ENCODE peak calls at places on chromosomes 11 and 22, in eight cellular contexts. C is endothelial cell of umbilical vein, G is K562, R is HCT116, O is SK-N-SH, A is H1, M is GM12878, S is HepG2. Q is an unnamed sample.

GRCh38 chr22:36360871-36361383 is 26.8 kb downstream of the MYH9 start:
- DNase-seq in G (no peak), O (no peak), M (no peak), S (no peak), C (peak), A (no peak), R (no peak), Q (no peak)

GRCh38 chr11:78722786-78723185 is 148.1 kb upstream of the NARS2 start:
- DNase-seq in S (no peak), O (no peak), M (no peak), A (no peak), G (no peak), R (no peak), C (no peak), Q (no peak)

GRCh38 chr22:26494506-26494905 is 10.8 kb downstream of the SRRD start:
- DNase-seq in G (no peak), R (no peak), M (no peak), C (no peak), S (no peak), O (no peak), A (no peak), Q (no peak)

GRCh38 chr11:72439455-72439854 is 5.1 kb upstream of the CLPB start:
- DNase-seq in O (no peak), R (no peak), S (no peak), A (no peak), M (no peak), G (no peak), C (peak), Q (no peak)

GRCh38 chr22:50584106-50585096 is 1.8 kb upstream of the CHKB start:
- DNase-seq in G (no peak), R (no peak), M (no peak), S (peak), C (no peak), A (no peak), O (no peak), Q (no peak)

GRCh38 chr22:48577014-48577690 is 1250.5 kb downstream of the BRD1 start:
- DNase-seq in C (no peak), R (no peak), O (no peak), S (no peak), A (no peak), M (no peak), G (no peak), Q (no peak)

GRCh38 chr11:113874096-113874919 is 1.1 kb downstream of the USP28 start:
- DNase-seq in S (no peak), G (no peak), M (no peak), A (no peak), R (no peak), C (no peak), O (no peak), Q (no peak)

GRCh38 chr11:76694664-76695063 is 24.1 kb upstream of the LRRC32 start:
- DNase-seq in M (no peak), R (no peak), A (no peak), S (no peak), C (peak), O (no peak), G (no peak), Q (no peak)

GRCh38 chr22:18085188-18085587 is 7.4 kb downstream of the PEX26 start:
- DNase-seq in O (no peak), A (no peak), R (no peak), M (no peak), S (no peak), G (no peak), C (no peak), Q (no peak)

GRCh38 chr11:117378966-117379865 is 51.6 kb downstream of the CEP164 start:
- DNase-seq in G (no peak), A (no peak), M (no peak), O (peak), R (no peak), S (no peak), C (peak), Q (no peak)

GRCh38 chr11:102831128-102831708 is 12.2 kb downstream of the MMP3 start:
- DNase-seq in G (no peak), O (peak), M (no peak), A (no peak), C (peak), R (no peak), S (peak), Q (no peak)

GRCh38 chr11:93589347-93589746 is 46.2 kb upstream of the SMCO4 start:
- DNase-seq in R (no peak), G (no peak), S (no peak), C (no peak), A (no peak), O (no peak), M (no peak), Q (no peak)

GRCh38 chr22:49362393-49362792 is 465.3 kb downstream of the BRD1 start:
- DNase-seq in M (no peak), G (no peak), S (no peak), A (no peak), C (no peak), O (peak), R (no peak), Q (no peak)

GRCh38 chr11:114075891-114076441 is 16.5 kb downstream of the ZBTB16 start:
- DNase-seq in O (peak), G (peak), R (peak), A (no peak), C (peak), S (peak), M (no peak), Q (no peak)

GRCh38 chr11:68677432-68677831 is 6.9 kb upstream of the GAL start:
- DNase-seq in C (peak), A (peak), R (peak), M (no peak), G (peak), S (peak), O (peak), Q (no peak)

GRCh38 chr11:61507012-61507768 is 1.4 kb upstream of the LRRC10B start:
- DNase-seq in C (no peak), O (no peak), S (no peak), A (no peak), G (no peak), M (no peak), R (no peak), Q (no peak)

GRCh38 chr11:22115470-22116037 is 77.3 kb upstream of the ANO5 start:
- DNase-seq in A (no peak), R (no peak), O (no peak), G (no peak), M (no peak), S (no peak), C (no peak), Q (no peak)

DNA sequence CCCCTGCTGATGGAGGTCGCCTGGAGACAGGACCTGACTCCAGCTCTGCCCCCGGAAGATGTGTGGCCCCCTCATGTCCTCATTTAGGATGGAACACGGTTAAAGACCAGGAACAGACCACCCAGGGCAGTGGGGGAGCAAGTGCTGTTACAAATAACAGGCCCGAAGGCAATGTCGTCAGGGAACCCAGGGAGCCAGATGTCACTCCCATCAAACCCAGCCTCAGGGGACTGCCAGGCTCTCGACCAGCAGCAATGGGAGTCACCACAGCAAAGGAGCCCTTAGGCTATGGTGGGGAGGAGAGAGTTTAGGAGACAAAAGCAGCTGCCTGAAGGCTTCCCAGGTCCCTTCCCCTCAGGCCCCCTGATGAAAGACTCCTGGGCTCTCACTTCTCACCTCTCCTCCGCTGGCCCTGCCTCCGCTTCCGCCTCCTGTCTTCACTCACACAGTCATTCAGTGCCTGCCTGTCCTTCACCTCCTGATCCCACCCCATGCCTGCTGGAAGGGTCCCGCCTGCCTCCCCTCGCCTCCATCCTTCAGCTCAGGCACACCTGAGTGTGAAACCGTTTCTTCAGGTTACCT is 4.4 kb downstream of the RPS19BP1 start:
- DNase-seq in M (no peak), R (no peak), C (no peak), S (no peak), G (no peak), O (peak), A (no peak), Q (no peak)
- H3K9ac ChIP-seq in M (peak), R (no peak), C (no peak), S (no peak), G (no peak), O (no peak), A (no peak), Q (no peak)

GRCh38 chr22:31852691-31853370 is 91.5 kb upstream of the YWHAH start:
- DNase-seq in R (no peak), G (no peak), S (no peak), A (no peak), M (no peak), C (no peak), O (no peak), Q (no peak)

GRCh38 chr22:31853736-31854500 is 90.4 kb upstream of the YWHAH start:
- DNase-seq in M (no peak), G (no peak), R (no peak), C (no peak), O (no peak), S (no peak), A (no peak), Q (no peak)

GRCh38 chr22:31861226-31861840 is 83.0 kb upstream of the YWHAH start:
- DNase-seq in O (no peak), A (no peak), C (no peak), M (no peak), S (no peak), G (no peak), R (no peak), Q (no peak)

DNA sequence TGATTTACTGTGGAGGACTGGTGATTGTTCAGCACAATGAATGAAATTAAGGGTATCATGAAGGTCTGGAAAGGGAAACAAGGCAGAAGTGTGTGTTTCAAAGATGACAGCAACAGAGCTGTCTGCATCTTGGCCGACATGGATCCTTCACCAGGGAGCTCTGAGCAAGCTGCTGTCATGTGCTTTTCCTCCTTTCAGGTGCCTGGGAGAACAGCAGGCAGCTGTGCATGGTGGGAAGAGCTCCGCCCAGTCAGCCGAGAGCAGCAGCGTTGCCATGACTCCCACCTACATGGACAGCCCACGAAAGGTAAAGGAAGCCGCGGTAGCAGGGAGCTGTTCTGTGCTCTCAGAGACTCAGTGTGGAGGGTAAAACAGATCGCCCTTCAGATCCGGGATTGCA is 87.1 kb upstream of the YWHAH start:
- DNase-seq in A (peak), O (no peak), S (no peak), R (no peak), G (peak), M (no peak), C (no peak), Q (no peak)
- H3K4me3 ChIP-seq in A (no peak), O (no peak), S (no peak), R (no peak), G (no peak), M (no peak), C (no peak), Q (no peak)

DNA sequence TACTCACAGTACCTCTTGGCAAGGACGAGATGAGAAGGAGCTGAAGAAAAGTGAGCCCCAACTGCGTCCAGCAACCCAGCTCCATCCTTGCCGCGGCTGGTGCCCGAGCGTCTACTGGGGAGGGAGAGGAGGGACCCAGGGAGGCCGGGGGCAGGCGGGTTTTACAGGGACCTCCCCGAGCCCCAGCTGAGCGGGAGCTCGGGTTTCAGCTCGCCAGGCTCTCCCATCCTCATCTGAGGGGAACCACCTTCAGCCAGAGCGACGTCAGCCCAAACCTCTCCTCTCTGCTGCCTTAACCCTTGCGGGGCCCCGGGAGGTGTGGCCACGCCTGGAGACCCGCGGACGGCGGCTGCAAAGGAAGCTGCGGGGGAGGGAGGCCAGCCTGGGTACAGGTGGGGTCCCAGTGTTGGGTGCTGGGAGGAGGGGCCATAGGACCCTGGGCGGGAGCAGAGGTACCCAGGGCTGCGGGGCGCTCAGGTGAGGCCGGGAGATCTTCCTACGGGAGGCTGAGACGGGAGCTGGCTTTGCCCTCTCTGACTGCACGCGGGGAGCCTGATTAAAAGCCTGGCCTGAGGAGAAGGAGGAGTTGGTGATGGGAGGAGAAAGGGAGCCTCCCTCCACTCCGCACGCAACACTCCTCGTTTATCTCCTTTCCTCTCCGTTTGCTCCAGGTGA is at the start of gene PAMR1:
- DNase-seq in A (peak), S (no peak), M (no peak), O (no peak), G (no peak), C (no peak), R (no peak), Q (no peak)
- TF ChIP-seq POLR2AphosphoS5 in A (no peak), S (no peak), M (no peak), O (no peak), G (no peak), C (no peak), R (no peak), Q (no peak)

GRCh38 chr11:27582686-27583085 is 76.1 kb upstream of the LIN7C start:
- DNase-seq in O (no peak), C (no peak), R (no peak), G (no peak), M (no peak), A (no peak), S (no peak), Q (no peak)
- H3K9ac ChIP-seq in O (no peak), C (no peak), R (no peak), G (no peak), M (no peak), A (no peak), S (no peak), Q (no peak)

DNA sequence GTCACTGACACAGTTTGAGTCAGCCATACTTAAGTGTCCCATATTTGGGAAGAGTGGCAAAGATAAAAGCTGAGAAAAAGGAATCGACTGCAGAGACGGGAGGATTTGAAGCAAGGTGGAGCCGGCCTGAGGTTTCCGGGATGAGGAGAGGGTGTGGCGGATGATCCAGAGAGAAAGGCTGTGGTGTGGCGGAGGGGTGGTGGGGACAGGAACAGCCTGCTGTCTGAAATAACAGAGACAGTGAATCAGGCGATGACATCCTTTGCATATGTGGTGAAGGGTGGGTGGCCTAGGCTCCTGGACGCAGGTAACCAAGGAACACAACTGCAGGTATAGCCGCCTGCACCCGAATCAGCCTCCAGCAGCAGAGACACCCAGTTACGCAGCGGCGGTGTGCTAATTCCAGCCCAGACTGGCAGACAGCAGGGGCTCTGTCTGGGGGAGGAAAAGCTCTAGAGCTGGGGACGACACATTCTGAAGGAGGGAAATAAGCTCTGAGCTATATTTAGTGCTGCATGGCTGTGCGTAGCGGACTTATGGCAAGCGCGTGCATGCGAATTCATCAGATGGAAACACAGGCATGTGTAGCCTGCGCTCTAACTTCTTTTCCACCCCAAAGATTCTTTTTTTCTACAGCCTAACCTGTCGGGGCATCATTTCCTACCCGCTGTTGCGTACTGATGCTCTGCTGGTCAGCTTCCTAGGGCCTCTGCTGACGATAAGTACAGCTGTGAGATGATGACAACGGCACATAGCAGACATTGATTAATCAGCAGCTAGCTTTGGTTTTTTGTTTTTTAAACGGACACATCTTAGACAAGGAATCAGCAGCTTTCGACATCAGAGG is 62.7 kb upstream of the BARX2 start:
- DNase-seq in A (no peak), S (no peak), G (no peak), R (no peak), M (no peak), O (no peak), C (no peak), Q (no peak)
- H3K4me3 ChIP-seq in A (no peak), S (no peak), G (no peak), R (no peak), M (no peak), O (no peak), C (no peak), Q (no peak)

DNA sequence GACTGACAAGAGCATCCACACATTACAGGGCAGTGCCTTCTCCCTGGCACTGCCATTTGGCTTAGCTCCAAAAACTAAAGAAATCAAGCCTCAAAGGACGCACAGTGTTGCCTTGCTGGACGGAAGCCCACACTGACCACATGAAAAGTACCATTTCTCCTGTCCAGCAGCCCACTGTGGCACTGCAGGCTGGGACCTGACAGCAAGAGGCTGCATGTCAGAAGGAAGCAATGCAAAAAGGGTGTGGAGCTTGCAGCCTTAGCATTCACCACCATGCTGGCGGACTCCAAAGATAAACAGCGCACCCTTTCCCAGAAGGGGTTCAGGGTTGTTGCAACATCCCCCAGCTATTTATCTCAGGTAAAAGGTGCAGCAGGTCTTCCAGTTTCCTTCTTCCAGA is 109.3 kb upstream of the BMAL1 start:
- DNase-seq in M (no peak), S (no peak), O (no peak), G (no peak), C (no peak), R (no peak), A (no peak), Q (no peak)
- TF ChIP-seq POLR2AphosphoS5 in M (no peak), S (no peak), O (no peak), G (no peak), C (no peak), R (no peak), A (no peak), Q (no peak)

GRCh38 chr11:67435727-67436458 is 1.6 kb downstream of the PTPRCAP start:
- DNase-seq in G (no peak), O (no peak), A (no peak), S (no peak), C (no peak), R (no peak), M (no peak), Q (no peak)
- H3K9ac ChIP-seq in G (peak), O (no peak), A (peak), S (no peak), C (no peak), R (no peak), M (peak), Q (no peak)

GRCh38 chr11:2696461-2696860 is 3.3 kb downstream of the KCNQ1OT1 start:
- DNase-seq in S (no peak), G (no peak), C (no peak), O (no peak), A (no peak), R (no peak), M (no peak), Q (no peak)

GRCh38 chr11:2699531-2700414 is at the start of gene KCNQ1OT1:
- DNase-seq in C (peak), A (peak), R (peak), G (peak), O (peak), S (peak), M (peak), Q (peak)

GRCh38 chr11:2699185-2699530 is 636 bp downstream of the KCNQ1OT1 start:
- DNase-seq in C (peak), M (no peak), O (peak), R (no peak), A (no peak), G (no peak), S (no peak), Q (no peak)

GRCh38 chr11:2698386-2699184 is 1.2 kb downstream of the KCNQ1OT1 start:
- DNase-seq in M (no peak), G (no peak), S (no peak), R (no peak), O (no peak), A (no peak), C (no peak), Q (no peak)

DNA sequence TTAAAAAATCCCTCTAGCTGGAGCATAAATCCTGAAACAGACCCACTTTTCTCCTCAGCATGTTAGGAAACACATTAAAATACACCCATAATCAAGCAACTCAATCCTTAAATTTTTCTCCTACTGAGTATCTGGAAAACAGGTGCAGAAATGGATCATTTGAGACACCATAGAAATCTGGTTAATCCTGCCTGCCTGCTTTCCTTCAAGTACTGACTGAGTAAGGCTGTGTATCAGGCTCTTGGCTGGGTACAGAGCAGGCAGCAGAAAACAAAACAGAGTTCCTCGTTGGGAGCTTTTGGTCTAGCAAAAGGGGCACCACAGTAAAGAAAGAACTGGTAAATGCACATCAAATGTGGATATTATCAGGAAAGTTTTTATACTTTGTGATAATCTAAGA is 1.9 kb downstream of the KCNQ1OT1 start:
- DNase-seq in O (no peak), C (no peak), A (no peak), G (no peak), S (no peak), M (no peak), R (no peak), Q (no peak)
- H3K4me3 ChIP-seq in O (peak), C (peak), A (peak), G (peak), S (peak), M (peak), R (no peak), Q (peak)